ENCODE peak calls at places on chromosomes 13 and 19, in six cellular contexts. One of them, this sample, is unnamed.

GRCh38 chr19:2135474-2136402 is 15.6 kb downstream of the AP3D1 start:
- DNase-seq in HEK293T: no peak
- DNase-seq in Caki2: no peak
- DNase-seq in stimulated activated CD8-positive, alpha-beta memory T cell treated with anti-CD3 and anti-CD28 coated beads, Interleukin-4, amount 100 ng/mL, for 1 hour: no peak
- DNase-seq in iPS-NIHi11: no peak
- DNase-seq in T-helper 17 cell: no peak
- DNase-seq in this sample: no peak

GRCh38 chr13:106232680-106233079 is 302.8 kb downstream of the EFNB2 start:
- DNase-seq in HEK293T: no peak
- DNase-seq in Caki2: no peak
- DNase-seq in stimulated activated CD8-positive, alpha-beta memory T cell treated with anti-CD3 and anti-CD28 coated beads, Interleukin-4, amount 100 ng/mL, for 1 hour: no peak
- DNase-seq in iPS-NIHi11: no peak
- DNase-seq in T-helper 17 cell: no peak
- DNase-seq in this sample: no peak

GRCh38 chr13:43185206-43185605 is 161.8 kb downstream of the DNAJC15 start:
- DNase-seq in HEK293T: no peak
- DNase-seq in Caki2: no peak
- DNase-seq in stimulated activated CD8-positive, alpha-beta memory T cell treated with anti-CD3 and anti-CD28 coated beads, Interleukin-4, amount 100 ng/mL, for 1 hour: no peak
- DNase-seq in iPS-NIHi11: no peak
- DNase-seq in T-helper 17 cell: no peak
- DNase-seq in this sample: no peak

GRCh38 chr13:73625562-73626339 is 508.5 kb downstream of the KLF12 start:
- DNase-seq in HEK293T: no peak
- DNase-seq in Caki2: no peak
- DNase-seq in stimulated activated CD8-positive, alpha-beta memory T cell treated with anti-CD3 and anti-CD28 coated beads, Interleukin-4, amount 100 ng/mL, for 1 hour: no peak
- DNase-seq in iPS-NIHi11: no peak
- DNase-seq in T-helper 17 cell: no peak
- DNase-seq in this sample: no peak

GRCh38 chr13:51230473-51231105 is 8.4 kb downstream of the FAM124A start:
- DNase-seq in HEK293T: no peak
- DNase-seq in Caki2: no peak
- DNase-seq in stimulated activated CD8-positive, alpha-beta memory T cell treated with anti-CD3 and anti-CD28 coated beads, Interleukin-4, amount 100 ng/mL, for 1 hour: no peak
- DNase-seq in iPS-NIHi11: no peak
- DNase-seq in T-helper 17 cell: no peak
- DNase-seq in this sample: no peak

GRCh38 chr19:42114412-42114811 is 17.8 kb downstream of the POU2F2 start:
- DNase-seq in HEK293T: no peak
- DNase-seq in Caki2: no peak
- DNase-seq in stimulated activated CD8-positive, alpha-beta memory T cell treated with anti-CD3 and anti-CD28 coated beads, Interleukin-4, amount 100 ng/mL, for 1 hour: no peak
- DNase-seq in iPS-NIHi11: no peak
- DNase-seq in T-helper 17 cell: no peak
- DNase-seq in this sample: no peak

GRCh38 chr13:36966404-36966803 is 32.7 kb downstream of the ALG5 start:
- DNase-seq in HEK293T: no peak
- DNase-seq in Caki2: no peak
- DNase-seq in stimulated activated CD8-positive, alpha-beta memory T cell treated with anti-CD3 and anti-CD28 coated beads, Interleukin-4, amount 100 ng/mL, for 1 hour: no peak
- DNase-seq in iPS-NIHi11: no peak
- DNase-seq in T-helper 17 cell: no peak
- DNase-seq in this sample: no peak

GRCh38 chr13:20121154-20121515 is 39.7 kb downstream of the GJA3 start:
- DNase-seq in HEK293T: no peak
- DNase-seq in Caki2: peak
- DNase-seq in stimulated activated CD8-positive, alpha-beta memory T cell treated with anti-CD3 and anti-CD28 coated beads, Interleukin-4, amount 100 ng/mL, for 1 hour: no peak
- DNase-seq in iPS-NIHi11: no peak
- DNase-seq in T-helper 17 cell: no peak
- DNase-seq in this sample: no peak

GRCh38 chr19:38851622-38852230 is 1.9 kb upstream of the HNRNPL start:
- DNase-seq in HEK293T: peak
- DNase-seq in Caki2: peak
- DNase-seq in stimulated activated CD8-positive, alpha-beta memory T cell treated with anti-CD3 and anti-CD28 coated beads, Interleukin-4, amount 100 ng/mL, for 1 hour: peak
- DNase-seq in iPS-NIHi11: peak
- DNase-seq in T-helper 17 cell: peak
- DNase-seq in this sample: peak

GRCh38 chr19:3852614-3853254 is 16.1 kb downstream of the ZFR2 start:
- DNase-seq in HEK293T: peak
- DNase-seq in Caki2: peak
- DNase-seq in stimulated activated CD8-positive, alpha-beta memory T cell treated with anti-CD3 and anti-CD28 coated beads, Interleukin-4, amount 100 ng/mL, for 1 hour: peak
- DNase-seq in iPS-NIHi11: no peak
- DNase-seq in T-helper 17 cell: no peak
- DNase-seq in this sample: peak

GRCh38 chr19:42099336-42099925 is 23.5 kb downstream of the ZNF574 start:
- DNase-seq in HEK293T: no peak
- DNase-seq in Caki2: no peak
- DNase-seq in stimulated activated CD8-positive, alpha-beta memory T cell treated with anti-CD3 and anti-CD28 coated beads, Interleukin-4, amount 100 ng/mL, for 1 hour: no peak
- DNase-seq in iPS-NIHi11: no peak
- DNase-seq in T-helper 17 cell: no peak
- DNase-seq in this sample: no peak

GRCh38 chr19:38942471-38943181 is 11.9 kb downstream of the MRPS12 start:
- DNase-seq in HEK293T: no peak
- DNase-seq in Caki2: no peak
- DNase-seq in stimulated activated CD8-positive, alpha-beta memory T cell treated with anti-CD3 and anti-CD28 coated beads, Interleukin-4, amount 100 ng/mL, for 1 hour: no peak
- DNase-seq in iPS-NIHi11: no peak
- DNase-seq in T-helper 17 cell: no peak
- DNase-seq in this sample: no peak

GRCh38 chr13:35817642-35818576 is 313.3 kb downstream of the DCLK1 start:
- DNase-seq in HEK293T: no peak
- DNase-seq in Caki2: no peak
- DNase-seq in stimulated activated CD8-positive, alpha-beta memory T cell treated with anti-CD3 and anti-CD28 coated beads, Interleukin-4, amount 100 ng/mL, for 1 hour: no peak
- DNase-seq in iPS-NIHi11: no peak
- DNase-seq in T-helper 17 cell: no peak
- DNase-seq in this sample: no peak

GRCh38 chr19:32718286-32718685 is 1.3 kb upstream of the TDRD12 start:
- DNase-seq in HEK293T: no peak
- DNase-seq in Caki2: no peak
- DNase-seq in stimulated activated CD8-positive, alpha-beta memory T cell treated with anti-CD3 and anti-CD28 coated beads, Interleukin-4, amount 100 ng/mL, for 1 hour: no peak
- DNase-seq in iPS-NIHi11: no peak
- DNase-seq in T-helper 17 cell: no peak
- DNase-seq in this sample: no peak

GRCh38 chr19:49422407-49423277 is 599 bp downstream of the PTH2 start:
- DNase-seq in HEK293T: peak
- DNase-seq in Caki2: no peak
- DNase-seq in stimulated activated CD8-positive, alpha-beta memory T cell treated with anti-CD3 and anti-CD28 coated beads, Interleukin-4, amount 100 ng/mL, for 1 hour: no peak
- DNase-seq in iPS-NIHi11: peak
- DNase-seq in T-helper 17 cell: peak
- DNase-seq in this sample: peak

GRCh38 chr19:45825263-45825605 is 10.1 kb upstream of the RSPH6A start:
- DNase-seq in HEK293T: no peak
- DNase-seq in Caki2: no peak
- DNase-seq in stimulated activated CD8-positive, alpha-beta memory T cell treated with anti-CD3 and anti-CD28 coated beads, Interleukin-4, amount 100 ng/mL, for 1 hour: no peak
- DNase-seq in iPS-NIHi11: no peak
- DNase-seq in T-helper 17 cell: no peak
- DNase-seq in this sample: no peak

GRCh38 chr13:34322416-34323074 is 504.6 kb downstream of the RFC3 start:
- DNase-seq in HEK293T: no peak
- DNase-seq in Caki2: no peak
- DNase-seq in stimulated activated CD8-positive, alpha-beta memory T cell treated with anti-CD3 and anti-CD28 coated beads, Interleukin-4, amount 100 ng/mL, for 1 hour: no peak
- DNase-seq in iPS-NIHi11: no peak
- DNase-seq in T-helper 17 cell: no peak
- DNase-seq in this sample: no peak

GRCh38 chr13:83024955-83025594 is 857.2 kb downstream of the SLITRK1 start:
- DNase-seq in HEK293T: peak
- DNase-seq in Caki2: no peak
- DNase-seq in stimulated activated CD8-positive, alpha-beta memory T cell treated with anti-CD3 and anti-CD28 coated beads, Interleukin-4, amount 100 ng/mL, for 1 hour: no peak
- DNase-seq in iPS-NIHi11: no peak
- DNase-seq in T-helper 17 cell: no peak
- DNase-seq in this sample: no peak

GRCh38 chr13:35736876-35737275 is 260.4 kb upstream of the MAB21L1 start:
- DNase-seq in HEK293T: no peak
- DNase-seq in Caki2: no peak
- DNase-seq in stimulated activated CD8-positive, alpha-beta memory T cell treated with anti-CD3 and anti-CD28 coated beads, Interleukin-4, amount 100 ng/mL, for 1 hour: no peak
- DNase-seq in iPS-NIHi11: no peak
- DNase-seq in T-helper 17 cell: no peak
- DNase-seq in this sample: no peak

GRCh38 chr19:7515471-7516226 is at the start of gene ZNF358:
- DNase-seq in HEK293T: peak
- DNase-seq in Caki2: no peak
- DNase-seq in stimulated activated CD8-positive, alpha-beta memory T cell treated with anti-CD3 and anti-CD28 coated beads, Interleukin-4, amount 100 ng/mL, for 1 hour: no peak
- DNase-seq in iPS-NIHi11: peak
- DNase-seq in T-helper 17 cell: no peak
- DNase-seq in this sample: peak

GRCh38 chr13:113903361-113903760 is 39.5 kb upstream of the GAS6 start:
- DNase-seq in HEK293T: no peak
- DNase-seq in Caki2: no peak
- DNase-seq in stimulated activated CD8-positive, alpha-beta memory T cell treated with anti-CD3 and anti-CD28 coated beads, Interleukin-4, amount 100 ng/mL, for 1 hour: no peak
- DNase-seq in iPS-NIHi11: no peak
- DNase-seq in T-helper 17 cell: no peak
- DNase-seq in this sample: no peak

GRCh38 chr13:107712145-107712544 is 503.2 kb downstream of the LIG4 start:
- DNase-seq in HEK293T: no peak
- DNase-seq in Caki2: no peak
- DNase-seq in stimulated activated CD8-positive, alpha-beta memory T cell treated with anti-CD3 and anti-CD28 coated beads, Interleukin-4, amount 100 ng/mL, for 1 hour: no peak
- DNase-seq in iPS-NIHi11: no peak
- DNase-seq in T-helper 17 cell: no peak
- DNase-seq in this sample: no peak

GRCh38 chr19:48511321-48511731 is 309 bp downstream of the LMTK3 start:
- DNase-seq in HEK293T: no peak
- DNase-seq in Caki2: no peak
- DNase-seq in stimulated activated CD8-positive, alpha-beta memory T cell treated with anti-CD3 and anti-CD28 coated beads, Interleukin-4, amount 100 ng/mL, for 1 hour: no peak
- DNase-seq in iPS-NIHi11: no peak
- DNase-seq in T-helper 17 cell: peak
- DNase-seq in this sample: no peak

GRCh38 chr19:18719541-18719940 is 36.1 kb downstream of the CRTC1 start:
- DNase-seq in HEK293T: no peak
- DNase-seq in Caki2: no peak
- DNase-seq in stimulated activated CD8-positive, alpha-beta memory T cell treated with anti-CD3 and anti-CD28 coated beads, Interleukin-4, amount 100 ng/mL, for 1 hour: no peak
- DNase-seq in iPS-NIHi11: no peak
- DNase-seq in T-helper 17 cell: no peak
- DNase-seq in this sample: no peak

GRCh38 chr13:44876782-44877324 is 112.4 kb downstream of the NUFIP1 start:
- DNase-seq in HEK293T: no peak
- DNase-seq in Caki2: no peak
- DNase-seq in stimulated activated CD8-positive, alpha-beta memory T cell treated with anti-CD3 and anti-CD28 coated beads, Interleukin-4, amount 100 ng/mL, for 1 hour: no peak
- DNase-seq in iPS-NIHi11: peak
- DNase-seq in T-helper 17 cell: no peak
- DNase-seq in this sample: no peak

GRCh38 chr19:50330365-50331078 is 1.3 kb upstream of the KCNC3 start:
- DNase-seq in HEK293T: peak
- DNase-seq in Caki2: peak
- DNase-seq in stimulated activated CD8-positive, alpha-beta memory T cell treated with anti-CD3 and anti-CD28 coated beads, Interleukin-4, amount 100 ng/mL, for 1 hour: peak
- DNase-seq in iPS-NIHi11: peak
- DNase-seq in T-helper 17 cell: peak
- DNase-seq in this sample: peak

GRCh38 chr13:90447735-90448103 is 899.8 kb upstream of the MIR17HG start:
- DNase-seq in HEK293T: no peak
- DNase-seq in Caki2: peak
- DNase-seq in stimulated activated CD8-positive, alpha-beta memory T cell treated with anti-CD3 and anti-CD28 coated beads, Interleukin-4, amount 100 ng/mL, for 1 hour: no peak
- DNase-seq in iPS-NIHi11: peak
- DNase-seq in T-helper 17 cell: no peak
- DNase-seq in this sample: no peak

GRCh38 chr13:45718992-45719391 is 16.9 kb downstream of the CBY2 start:
- DNase-seq in HEK293T: no peak
- DNase-seq in Caki2: no peak
- DNase-seq in stimulated activated CD8-positive, alpha-beta memory T cell treated with anti-CD3 and anti-CD28 coated beads, Interleukin-4, amount 100 ng/mL, for 1 hour: no peak
- DNase-seq in iPS-NIHi11: no peak
- DNase-seq in T-helper 17 cell: no peak
- DNase-seq in this sample: no peak

GRCh38 chr13:31835932-31836331 is 96.6 kb downstream of the RXFP2 start:
- DNase-seq in HEK293T: no peak
- DNase-seq in Caki2: no peak
- DNase-seq in stimulated activated CD8-positive, alpha-beta memory T cell treated with anti-CD3 and anti-CD28 coated beads, Interleukin-4, amount 100 ng/mL, for 1 hour: no peak
- DNase-seq in iPS-NIHi11: no peak
- DNase-seq in T-helper 17 cell: no peak
- DNase-seq in this sample: no peak

GRCh38 chr13:80199585-80200292 is 141.2 kb downstream of the SPRY2 start:
- DNase-seq in HEK293T: no peak
- DNase-seq in Caki2: no peak
- DNase-seq in stimulated activated CD8-positive, alpha-beta memory T cell treated with anti-CD3 and anti-CD28 coated beads, Interleukin-4, amount 100 ng/mL, for 1 hour: no peak
- DNase-seq in iPS-NIHi11: no peak
- DNase-seq in T-helper 17 cell: no peak
- DNase-seq in this sample: no peak

GRCh38 chr19:47102561-47103135 is 10.9 kb downstream of the ZC3H4 start:
- DNase-seq in HEK293T: no peak
- DNase-seq in Caki2: no peak
- DNase-seq in stimulated activated CD8-positive, alpha-beta memory T cell treated with anti-CD3 and anti-CD28 coated beads, Interleukin-4, amount 100 ng/mL, for 1 hour: no peak
- DNase-seq in iPS-NIHi11: no peak
- DNase-seq in T-helper 17 cell: no peak
- DNase-seq in this sample: no peak

GRCh38 chr19:47176071-47176626 is 45.5 kb downstream of the SAE1 start:
- DNase-seq in HEK293T: no peak
- DNase-seq in Caki2: no peak
- DNase-seq in stimulated activated CD8-positive, alpha-beta memory T cell treated with anti-CD3 and anti-CD28 coated beads, Interleukin-4, amount 100 ng/mL, for 1 hour: no peak
- DNase-seq in iPS-NIHi11: no peak
- DNase-seq in T-helper 17 cell: no peak
- DNase-seq in this sample: no peak

GRCh38 chr19:30596813-30597399 is 224.7 kb downstream of the ZNF536 start:
- DNase-seq in HEK293T: no peak
- DNase-seq in Caki2: no peak
- DNase-seq in stimulated activated CD8-positive, alpha-beta memory T cell treated with anti-CD3 and anti-CD28 coated beads, Interleukin-4, amount 100 ng/mL, for 1 hour: no peak
- DNase-seq in iPS-NIHi11: peak
- DNase-seq in T-helper 17 cell: no peak
- DNase-seq in this sample: no peak

GRCh38 chr19:48501961-48502719 is 9.5 kb downstream of the LMTK3 start:
- DNase-seq in HEK293T: peak
- DNase-seq in Caki2: peak
- DNase-seq in stimulated activated CD8-positive, alpha-beta memory T cell treated with anti-CD3 and anti-CD28 coated beads, Interleukin-4, amount 100 ng/mL, for 1 hour: peak
- DNase-seq in iPS-NIHi11: peak
- DNase-seq in T-helper 17 cell: peak
- DNase-seq in this sample: peak

This sample was measured in A549.